ENCODE peak calls at places on chromosomes 13 and 19, in eight cellular contexts. X, Z, V, L, P, T, U and Y are unnamed samples.

GRCh38 chr19:55346725-55347441 is 7.2 kb downstream of the KMT5C start:
- DNase-seq in X (no peak), Z (no peak), V (no peak), L (no peak), P (no peak), T (no peak), U (no peak), Y (no peak)

GRCh38 chr13:97491452-97491851 is 57.5 kb downstream of the RAP2A start:
- DNase-seq in X (no peak), Z (no peak), V (no peak), L (no peak), P (no peak), T (no peak), U (no peak), Y (no peak)

GRCh38 chr19:11142528-11143171 is 12.9 kb downstream of the SPC24 start:
- DNase-seq in X (peak), Z (no peak), V (no peak), L (peak), P (no peak), T (peak), U (no peak), Y (peak)

GRCh38 chr13:23505007-23505406 is 65.2 kb upstream of the TNFRSF19 start:
- DNase-seq in X (peak), Z (no peak), V (no peak), L (no peak), P (peak), T (no peak), U (no peak), Y (no peak)

GRCh38 chr13:107864543-107865460 is 350.5 kb downstream of the LIG4 start:
- DNase-seq in X (peak), Z (no peak), V (no peak), L (no peak), P (peak), T (no peak), U (peak), Y (peak)

GRCh38 chr13:53045110-53045509 is 16.5 kb downstream of the OLFM4 start:
- DNase-seq in X (no peak), Z (no peak), V (no peak), L (no peak), P (no peak), T (no peak), U (no peak), Y (no peak)

GRCh38 chr19:44785271-44785670 is 7.6 kb downstream of the CBLC start:
- DNase-seq in X (no peak), Z (no peak), V (no peak), L (no peak), P (no peak), T (no peak), U (no peak), Y (no peak)

GRCh38 chr19:51001495-51001894 is at the start of gene KLK8:
- DNase-seq in X (peak), Z (no peak), V (no peak), L (no peak), P (no peak), T (no peak), U (no peak), Y (no peak)

GRCh38 chr13:71751074-71751473 is 115.9 kb downstream of the DACH1 start:
- DNase-seq in X (no peak), Z (no peak), V (no peak), L (no peak), P (no peak), T (no peak), U (no peak), Y (no peak)

GRCh38 chr19:55643003-55643732 is at the start of gene ZNF581:
- DNase-seq in X (peak), Z (peak), V (no peak), L (peak), P (peak), T (peak), U (peak), Y (peak)

GRCh38 chr13:101305981-101306411 is 110.3 kb downstream of the NALCN start:
- DNase-seq in X (no peak), Z (no peak), V (no peak), L (no peak), P (no peak), T (no peak), U (no peak), Y (no peak)

GRCh38 chr19:17282488-17283256 is 971 bp downstream of the ANKLE1 start:
- DNase-seq in X (peak), Z (peak), V (no peak), L (peak), P (peak), T (peak), U (peak), Y (peak)

GRCh38 chr13:46100191-46100877 is 4.5 kb downstream of the CPB2 start:
- DNase-seq in X (no peak), Z (no peak), V (no peak), L (no peak), P (no peak), T (no peak), U (no peak), Y (no peak)

GRCh38 chr13:106612688-106613087 is 44.8 kb upstream of the ARGLU1 start:
- DNase-seq in X (no peak), Z (no peak), V (no peak), L (no peak), P (no peak), T (no peak), U (no peak), Y (no peak)

GRCh38 chr19:51750381-51751124 is 1.1 kb downstream of the FPR1 start:
- DNase-seq in X (peak), Z (no peak), V (no peak), L (no peak), P (no peak), T (no peak), U (no peak), Y (no peak)

GRCh38 chr13:73464758-73465628 is 406.2 kb downstream of the KLF5 start:
- DNase-seq in X (no peak), Z (no peak), V (no peak), L (no peak), P (no peak), T (peak), U (no peak), Y (no peak)

GRCh38 chr19:48739835-48740704 is at the start of gene RASIP1:
- DNase-seq in X (no peak), Z (no peak), V (no peak), L (no peak), P (no peak), T (no peak), U (no peak), Y (no peak)

GRCh38 chr19:722553-723101 is 13.9 kb downstream of the PALM start:
- DNase-seq in X (no peak), Z (no peak), V (no peak), L (no peak), P (peak), T (no peak), U (no peak), Y (no peak)